ENCODE peak calls at places on chromosomes 1 and 21, in six cellular contexts. M is tibial artery; U is body of pancreas; B is naive thymus-derived CD4-positive, alpha-beta T cell; V is H9; T is uterus. P is an unnamed sample.

GRCh38 chr1:7506677-7507619 is 264.1 kb upstream of the VAMP3 start:
- DNase-seq in M (no peak), U (no peak), B (no peak), V (no peak), T (no peak), P (no peak)

GRCh38 chr1:20386682-20387081 is 96.0 kb downstream of the VWA5B1 start:
- DNase-seq in M (no peak), U (no peak), B (no peak), V (no peak), T (no peak), P (no peak)

GRCh38 chr1:47931395-47931794 is 65.8 kb downstream of the TRABD2B start:
- DNase-seq in M (no peak), U (no peak), B (no peak), V (no peak), T (no peak), P (peak; percentile 39)

GRCh38 chr1:149903836-149904491 is 4.6 kb downstream of the BOLA1 start:
- DNase-seq in M (no peak), U (no peak), B (no peak), V (peak; percentile 59), T (no peak), P (no peak)

GRCh38 chr1:21655748-21656147 is 13.4 kb downstream of the RAP1GAP start:
- DNase-seq in M (no peak), U (no peak), B (no peak), V (peak; percentile 85), T (no peak), P (no peak)

GRCh38 chr1:93565496-93566221 is 116.0 kb downstream of the BCAR3 start:
- DNase-seq in M (no peak), U (no peak), B (no peak), V (no peak), T (no peak), P (no peak)

GRCh38 chr1:182709225-182709764 is 24.9 kb upstream of the RGS8 start:
- DNase-seq in M (no peak), U (no peak), B (no peak), V (no peak), T (no peak), P (no peak)

GRCh38 chr1:244022301-244022700 is 28.8 kb upstream of the ZBTB18 start:
- DNase-seq in M (no peak), U (no peak), B (no peak), V (no peak), T (no peak), P (no peak)

GRCh38 chr1:162680419-162681126 is 48.3 kb downstream of the DDR2 start:
- DNase-seq in M (no peak), U (no peak), B (no peak), V (no peak), T (no peak), P (no peak)

GRCh38 chr1:76868154-76868882 is 1.0 kb downstream of the ST6GALNAC5 start:
- DNase-seq in M (no peak), U (peak; percentile 12), B (peak; percentile 1), V (peak; percentile 64), T (peak; percentile 17), P (no peak)

GRCh38 chr1:168161459-168161858 is 17.3 kb upstream of the TIPRL start:
- DNase-seq in M (no peak), U (no peak), B (no peak), V (no peak), T (no peak), P (no peak)

GRCh38 chr1:151846062-151846568 is 6.5 kb upstream of the C2CD4D start:
- DNase-seq in M (no peak), U (no peak), B (no peak), V (peak; percentile 68), T (no peak), P (no peak)

GRCh38 chr1:170593173-170593572 is 61.2 kb downstream of the GORAB start:
- DNase-seq in M (no peak), U (no peak), B (no peak), V (no peak), T (no peak), P (no peak)

GRCh38 chr1:37189111-37189510 is 154.8 kb upstream of the GRIK3 start:
- DNase-seq in M (no peak), U (no peak), B (no peak), V (no peak), T (no peak), P (no peak)

GRCh38 chr21:21682172-21682571 is 684.0 kb downstream of the NCAM2 start:
- DNase-seq in M (no peak), U (no peak), B (no peak), V (no peak), T (no peak), P (no peak)

GRCh38 chr1:32719681-32720275 is 17.2 kb upstream of the SYNC start:
- DNase-seq in M (no peak), U (no peak), B (no peak), V (no peak), T (no peak), P (no peak)

GRCh38 chr1:209960926-209961325 is 22.9 kb downstream of the SYT14 start:
- DNase-seq in M (no peak), U (no peak), B (no peak), V (no peak), T (no peak), P (no peak)

GRCh38 chr1:209630383-209631219 is 21.6 kb downstream of the LAMB3 start:
- DNase-seq in M (no peak), U (no peak), B (no peak), V (peak; percentile 72), T (no peak), P (no peak)

GRCh38 chr1:211332839-211333238 is 6.2 kb downstream of the TRAF5 start:
- DNase-seq in M (no peak), U (no peak), B (no peak), V (no peak), T (no peak), P (no peak)

GRCh38 chr21:46564391-46564790 is 40.5 kb downstream of the S100B start:
- DNase-seq in M (no peak), U (no peak), B (no peak), V (no peak), T (no peak), P (no peak)

GRCh38 chr21:14303731-14304488 is 79.0 kb downstream of the HSPA13 start:
- DNase-seq in M (no peak), U (no peak), B (no peak), V (no peak), T (no peak), P (no peak)

GRCh38 chr1:102897537-102897936 is 210.8 kb downstream of the COL11A1 start:
- DNase-seq in M (no peak), U (no peak), B (no peak), V (no peak), T (no peak), P (no peak)

GRCh38 chr1:41360074-41361027 is 883 bp upstream of the FOXO6 start:
- DNase-seq in M (no peak), U (no peak), B (no peak), V (peak; percentile 86), T (peak; percentile 18), P (no peak)

DNA sequence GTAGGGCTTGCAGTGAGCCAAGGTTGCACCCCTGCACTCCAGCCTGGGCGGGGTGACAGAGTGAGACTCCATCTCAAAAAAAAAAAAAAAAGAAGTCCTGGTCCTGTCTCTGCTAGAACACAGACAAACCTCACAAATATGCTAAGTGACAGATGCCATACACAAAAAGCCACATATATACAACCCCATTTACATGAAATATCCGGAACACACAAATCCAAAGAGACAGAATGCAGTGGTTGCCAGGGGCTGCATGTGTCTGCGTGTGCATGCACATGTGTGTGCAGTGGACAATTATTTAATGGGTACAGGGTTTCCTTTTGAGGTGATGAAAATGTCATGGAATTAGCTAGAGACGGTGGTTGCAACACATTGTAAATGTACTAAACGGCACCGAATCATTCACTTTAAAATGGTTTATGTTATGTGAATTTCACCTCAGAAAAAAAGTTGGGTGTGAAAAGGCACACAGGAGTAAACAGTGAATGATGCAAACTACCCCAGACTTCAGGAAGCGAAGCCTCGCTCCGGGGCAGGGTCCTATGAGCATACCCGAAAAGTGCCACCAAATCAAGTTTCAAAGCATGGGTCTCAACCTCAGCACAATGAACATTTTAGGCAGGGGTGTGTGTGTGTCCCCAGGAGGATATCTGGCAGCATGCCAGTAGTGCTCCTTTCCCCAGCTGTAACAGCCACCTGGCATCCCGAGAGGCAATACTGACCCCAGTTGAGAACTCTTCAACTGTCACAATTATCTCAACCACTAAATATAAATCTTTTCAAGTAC is 48.3 kb downstream of the GNB1 start:
- DNase-seq in M (no peak), U (no peak), B (no peak), V (no peak), T (no peak), P (no peak)
- H3K4me1 ChIP-seq in M (peaks cover 31% of the 10 kb centered on the region), U (peaks cover 18% of the 10 kb centered on the region), B (peaks cover 13% of the 10 kb centered on the region), V (peaks cover 1% of the 10 kb centered on the region), T (peaks cover 3% of the 10 kb centered on the region), P (peaks cover 21% of the 10 kb centered on the region)

DNA sequence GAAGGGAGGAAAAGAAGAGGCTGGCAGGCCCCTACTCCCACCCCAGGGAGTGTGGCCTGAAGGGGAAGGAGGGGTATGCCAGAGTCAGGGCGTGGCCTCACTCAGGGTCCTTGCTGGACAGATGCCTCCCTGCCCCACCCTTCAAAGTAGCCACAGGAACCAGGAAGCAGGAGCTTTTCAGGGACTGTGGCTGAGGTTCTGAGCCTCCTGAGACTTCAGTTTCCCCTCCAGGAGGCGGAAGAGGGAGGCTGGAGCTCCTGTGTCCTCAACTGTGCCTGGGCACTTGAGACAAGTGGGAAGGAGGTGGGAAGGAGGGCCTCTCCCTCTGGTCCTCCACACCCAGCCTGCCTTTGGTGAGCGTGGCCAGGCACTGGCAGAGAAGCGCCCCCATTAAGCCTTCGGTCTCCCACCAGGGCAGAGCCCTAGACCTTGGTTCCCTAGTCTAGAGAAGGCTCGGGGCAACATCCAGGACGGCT is 5.3 kb downstream of the CELSR2 start:
- DNase-seq in M (no peak), U (no peak), B (no peak), V (no peak), T (no peak), P (no peak)
- H3K4me1 ChIP-seq in M (peaks cover 39% of the 10 kb centered on the region), U (peaks cover 32% of the 10 kb centered on the region), B (peaks cover 8% of the 10 kb centered on the region), V (no peaks in the 10 kb centered on the region), T (no peaks in the 10 kb centered on the region), P (peaks cover 15% of the 10 kb centered on the region)

GRCh38 chr1:221347706-221348105 is 394.2 kb downstream of the DUSP10 start:
- DNase-seq in M (no peak), U (no peak), B (no peak), V (no peak), T (no peak), P (no peak)
- H3K4me1 ChIP-seq in M (peaks cover 2% of the 10 kb centered on the region), U (no peaks in the 10 kb centered on the region), B (no peaks in the 10 kb centered on the region), V (no peaks in the 10 kb centered on the region), T (no peaks in the 10 kb centered on the region), P (no peaks in the 10 kb centered on the region)

DNA sequence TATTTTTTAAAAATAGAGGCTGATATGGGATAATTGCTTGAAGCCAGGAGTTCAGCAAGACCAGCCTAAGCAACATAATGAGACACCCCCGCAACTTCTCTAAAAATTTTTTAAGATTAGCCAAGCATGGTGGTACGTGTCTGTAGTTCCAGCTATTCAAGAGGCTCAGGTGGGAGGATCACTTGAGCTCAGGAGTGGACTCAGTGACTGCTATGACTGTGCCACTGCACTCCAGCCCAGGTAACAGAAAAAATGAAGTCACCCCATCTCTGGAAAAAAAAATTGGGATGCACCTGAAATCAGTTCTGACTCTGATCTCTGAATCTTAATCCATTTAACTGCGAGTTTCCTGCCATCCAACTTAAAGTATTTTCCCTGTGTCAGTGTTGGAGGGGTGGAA is 124.2 kb downstream of the MRPS6 start:
- DNase-seq in M (no peak), U (no peak), B (no peak), V (no peak), T (no peak), P (no peak)
- H3K4me1 ChIP-seq in M (peaks cover 5% of the 10 kb centered on the region), U (peaks cover 11% of the 10 kb centered on the region), B (peaks cover 31% of the 10 kb centered on the region), V (peaks cover 17% of the 10 kb centered on the region), T (no peaks in the 10 kb centered on the region), P (peaks cover 2% of the 10 kb centered on the region)

P was measured in lung.